ENCODE peak calls at places on chromosome 12, in six cellular contexts. One of them, this sample, is unnamed.

GRCh38 chr12:57611810-57612710 is 825 bp downstream of the ARHGEF25 start:
- DNase-seq in esophagus muscularis mucosa: no peak
- DNase-seq in stomach: no peak
- DNase-seq in astrocyte of the spinal cord: no peak
- DNase-seq in tibial nerve: no peak
- DNase-seq in OCI-LY7: no peak
- DNase-seq in this sample: peak

GRCh38 chr12:92571844-92572543 is 130.8 kb upstream of the PLEKHG7 start:
- DNase-seq in esophagus muscularis mucosa: no peak
- DNase-seq in stomach: no peak
- DNase-seq in astrocyte of the spinal cord: no peak
- DNase-seq in tibial nerve: peak
- DNase-seq in OCI-LY7: no peak
- DNase-seq in this sample: no peak

GRCh38 chr12:96014932-96015599 is 18.9 kb upstream of the HAL start:
- DNase-seq in esophagus muscularis mucosa: no peak
- DNase-seq in stomach: no peak
- DNase-seq in astrocyte of the spinal cord: no peak
- DNase-seq in tibial nerve: no peak
- DNase-seq in OCI-LY7: no peak
- DNase-seq in this sample: no peak

GRCh38 chr12:121741743-121742142 is 29.2 kb downstream of the TMEM120B start:
- DNase-seq in esophagus muscularis mucosa: no peak
- DNase-seq in stomach: no peak
- DNase-seq in astrocyte of the spinal cord: no peak
- DNase-seq in tibial nerve: no peak
- DNase-seq in OCI-LY7: no peak
- DNase-seq in this sample: no peak

GRCh38 chr12:4267904-4268548 is 5.5 kb upstream of the CCND2 start:
- DNase-seq in esophagus muscularis mucosa: no peak
- DNase-seq in stomach: no peak
- DNase-seq in astrocyte of the spinal cord: no peak
- DNase-seq in tibial nerve: no peak
- DNase-seq in OCI-LY7: no peak
- DNase-seq in this sample: no peak

GRCh38 chr12:88834226-88834625 is 254.0 kb upstream of the KITLG start:
- DNase-seq in esophagus muscularis mucosa: no peak
- DNase-seq in stomach: no peak
- DNase-seq in astrocyte of the spinal cord: no peak
- DNase-seq in tibial nerve: no peak
- DNase-seq in OCI-LY7: no peak
- DNase-seq in this sample: no peak

GRCh38 chr12:106893451-106893850 is 62.3 kb upstream of the TMEM263 start:
- DNase-seq in esophagus muscularis mucosa: peak
- DNase-seq in stomach: no peak
- DNase-seq in astrocyte of the spinal cord: no peak
- DNase-seq in tibial nerve: no peak
- DNase-seq in OCI-LY7: no peak
- DNase-seq in this sample: no peak

GRCh38 chr12:6959376-6960290 is 8.5 kb downstream of the PTPN6 start:
- DNase-seq in esophagus muscularis mucosa: no peak
- DNase-seq in stomach: no peak
- DNase-seq in astrocyte of the spinal cord: no peak
- DNase-seq in tibial nerve: no peak
- DNase-seq in OCI-LY7: no peak
- DNase-seq in this sample: no peak

GRCh38 chr12:55017421-55017820 is 2.4 kb upstream of the NEUROD4 start:
- DNase-seq in esophagus muscularis mucosa: no peak
- DNase-seq in stomach: no peak
- DNase-seq in astrocyte of the spinal cord: no peak
- DNase-seq in tibial nerve: no peak
- DNase-seq in OCI-LY7: peak
- DNase-seq in this sample: no peak

GRCh38 chr12:52942914-52943207 is 6.1 kb upstream of the KRT18 start:
- DNase-seq in esophagus muscularis mucosa: no peak
- DNase-seq in stomach: no peak
- DNase-seq in astrocyte of the spinal cord: no peak
- DNase-seq in tibial nerve: no peak
- DNase-seq in OCI-LY7: no peak
- DNase-seq in this sample: no peak

GRCh38 chr12:10031771-10032175 is 1.3 kb downstream of the CLEC9A start:
- DNase-seq in esophagus muscularis mucosa: no peak
- DNase-seq in stomach: no peak
- DNase-seq in astrocyte of the spinal cord: peak
- DNase-seq in tibial nerve: no peak
- DNase-seq in OCI-LY7: no peak
- DNase-seq in this sample: no peak

GRCh38 chr12:11652351-11653040 is 3.0 kb downstream of the ETV6 start:
- DNase-seq in esophagus muscularis mucosa: peak
- DNase-seq in stomach: peak
- DNase-seq in astrocyte of the spinal cord: peak
- DNase-seq in tibial nerve: peak
- DNase-seq in OCI-LY7: peak
- DNase-seq in this sample: peak

GRCh38 chr12:63294327-63294632 is 143.3 kb upstream of the AVPR1A start:
- DNase-seq in esophagus muscularis mucosa: no peak
- DNase-seq in stomach: no peak
- DNase-seq in astrocyte of the spinal cord: peak
- DNase-seq in tibial nerve: no peak
- DNase-seq in OCI-LY7: no peak
- DNase-seq in this sample: no peak

GRCh38 chr12:40525054-40525453 is 167.2 kb upstream of the CNTN1 start:
- DNase-seq in esophagus muscularis mucosa: no peak
- DNase-seq in stomach: no peak
- DNase-seq in astrocyte of the spinal cord: no peak
- DNase-seq in tibial nerve: no peak
- DNase-seq in OCI-LY7: peak
- DNase-seq in this sample: no peak

GRCh38 chr12:51307655-51308593 is 16.1 kb downstream of the BIN2 start:
- DNase-seq in esophagus muscularis mucosa: no peak
- DNase-seq in stomach: no peak
- DNase-seq in astrocyte of the spinal cord: peak
- DNase-seq in tibial nerve: no peak
- DNase-seq in OCI-LY7: no peak
- DNase-seq in this sample: no peak

GRCh38 chr12:54759751-54760150 is 94.6 kb upstream of the MUCL1 start:
- DNase-seq in esophagus muscularis mucosa: no peak
- DNase-seq in stomach: no peak
- DNase-seq in astrocyte of the spinal cord: no peak
- DNase-seq in tibial nerve: no peak
- DNase-seq in OCI-LY7: peak
- DNase-seq in this sample: peak

GRCh38 chr12:95216704-95217376 is 427 bp downstream of the FGD6 start:
- DNase-seq in esophagus muscularis mucosa: peak
- DNase-seq in stomach: no peak
- DNase-seq in astrocyte of the spinal cord: no peak
- DNase-seq in tibial nerve: no peak
- DNase-seq in OCI-LY7: peak
- DNase-seq in this sample: no peak

GRCh38 chr12:94875525-94875924 is 128.0 kb downstream of the NDUFA12 start:
- DNase-seq in esophagus muscularis mucosa: peak
- DNase-seq in stomach: no peak
- DNase-seq in astrocyte of the spinal cord: peak
- DNase-seq in tibial nerve: no peak
- DNase-seq in OCI-LY7: peak
- DNase-seq in this sample: peak

GRCh38 chr12:48105867-48106563 is at the start of gene SENP1:
- DNase-seq in esophagus muscularis mucosa: peak
- DNase-seq in stomach: peak
- DNase-seq in astrocyte of the spinal cord: peak
- DNase-seq in tibial nerve: peak
- DNase-seq in OCI-LY7: peak
- DNase-seq in this sample: peak

GRCh38 chr12:121801601-121802484 is 2.0 kb upstream of the SETD1B start:
- DNase-seq in esophagus muscularis mucosa: no peak
- DNase-seq in stomach: no peak
- DNase-seq in astrocyte of the spinal cord: peak
- DNase-seq in tibial nerve: peak
- DNase-seq in OCI-LY7: peak
- DNase-seq in this sample: no peak

GRCh38 chr12:100199347-100200136 is 1.1 kb upstream of the ACTR6 start:
- DNase-seq in esophagus muscularis mucosa: no peak
- DNase-seq in stomach: peak
- DNase-seq in astrocyte of the spinal cord: peak
- DNase-seq in tibial nerve: no peak
- DNase-seq in OCI-LY7: peak
- DNase-seq in this sample: peak

GRCh38 chr12:100197486-100197885 is 3.1 kb upstream of the ACTR6 start:
- DNase-seq in esophagus muscularis mucosa: no peak
- DNase-seq in stomach: no peak
- DNase-seq in astrocyte of the spinal cord: no peak
- DNase-seq in tibial nerve: no peak
- DNase-seq in OCI-LY7: no peak
- DNase-seq in this sample: no peak

GRCh38 chr12:100201604-100202423 is 1.2 kb downstream of the ACTR6 start:
- DNase-seq in esophagus muscularis mucosa: no peak
- DNase-seq in stomach: no peak
- DNase-seq in astrocyte of the spinal cord: no peak
- DNase-seq in tibial nerve: no peak
- DNase-seq in OCI-LY7: no peak
- DNase-seq in this sample: no peak

GRCh38 chr12:100199023-100199346 is 1.6 kb upstream of the ACTR6 start:
- DNase-seq in esophagus muscularis mucosa: no peak
- DNase-seq in stomach: no peak
- DNase-seq in astrocyte of the spinal cord: no peak
- DNase-seq in tibial nerve: no peak
- DNase-seq in OCI-LY7: peak
- DNase-seq in this sample: no peak

GRCh38 chr12:100200450-100201181 is at the start of gene ACTR6:
- DNase-seq in esophagus muscularis mucosa: peak
- DNase-seq in stomach: peak
- DNase-seq in astrocyte of the spinal cord: peak
- DNase-seq in tibial nerve: peak
- DNase-seq in OCI-LY7: peak
- DNase-seq in this sample: peak
- TF ChIP-seq CTCF in esophagus muscularis mucosa: peak
- TF ChIP-seq CTCF in stomach: no peak
- TF ChIP-seq CTCF in astrocyte of the spinal cord: no peak
- TF ChIP-seq CTCF in tibial nerve: no peak
- TF ChIP-seq CTCF in OCI-LY7: no peak
- TF ChIP-seq CTCF in this sample: no peak

DNA sequence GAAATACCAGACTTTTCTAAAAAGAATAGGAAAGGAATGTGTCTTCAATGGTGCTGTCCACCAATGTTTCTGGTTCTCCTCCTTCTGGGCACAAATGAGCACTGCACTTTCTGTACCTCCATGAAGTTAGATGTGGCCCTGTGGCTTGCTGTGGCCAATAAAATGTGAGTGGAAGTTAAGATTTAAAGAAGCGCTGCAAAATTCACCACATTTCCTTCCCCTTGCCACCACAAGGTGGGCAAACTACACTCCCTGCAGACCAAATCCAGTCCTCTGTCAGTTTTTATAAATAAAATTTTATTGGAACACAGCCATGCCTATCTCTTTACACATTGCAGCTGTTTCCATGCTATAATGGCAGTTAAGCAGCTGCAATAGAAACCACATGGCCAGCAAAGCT is 141.4 kb upstream of the TMPO start:
- DNase-seq in esophagus muscularis mucosa: no peak
- DNase-seq in stomach: no peak
- DNase-seq in astrocyte of the spinal cord: peak
- DNase-seq in tibial nerve: no peak
- DNase-seq in OCI-LY7: peak
- DNase-seq in this sample: no peak
- TF ChIP-seq CTCF in esophagus muscularis mucosa: peak
- TF ChIP-seq CTCF in stomach: no peak
- TF ChIP-seq CTCF in astrocyte of the spinal cord: peak
- TF ChIP-seq CTCF in tibial nerve: no peak
- TF ChIP-seq CTCF in OCI-LY7: peak
- TF ChIP-seq CTCF in this sample: peak

GRCh38 chr12:87363497-87364084 is 665.6 kb downstream of the C12orf50 start:
- DNase-seq in esophagus muscularis mucosa: no peak
- DNase-seq in stomach: no peak
- DNase-seq in astrocyte of the spinal cord: no peak
- DNase-seq in tibial nerve: no peak
- DNase-seq in OCI-LY7: no peak
- DNase-seq in this sample: no peak

GRCh38 chr12:87368259-87368658 is 660.9 kb downstream of the C12orf50 start:
- DNase-seq in esophagus muscularis mucosa: no peak
- DNase-seq in stomach: no peak
- DNase-seq in astrocyte of the spinal cord: no peak
- DNase-seq in tibial nerve: no peak
- DNase-seq in OCI-LY7: no peak
- DNase-seq in this sample: no peak

GRCh38 chr12:87365423-87365822 is 663.8 kb downstream of the C12orf50 start:
- DNase-seq in esophagus muscularis mucosa: no peak
- DNase-seq in stomach: no peak
- DNase-seq in astrocyte of the spinal cord: no peak
- DNase-seq in tibial nerve: no peak
- DNase-seq in OCI-LY7: no peak
- DNase-seq in this sample: no peak

GRCh38 chr12:87369161-87369560 is 660.0 kb downstream of the C12orf50 start:
- DNase-seq in esophagus muscularis mucosa: no peak
- DNase-seq in stomach: no peak
- DNase-seq in astrocyte of the spinal cord: no peak
- DNase-seq in tibial nerve: no peak
- DNase-seq in OCI-LY7: no peak
- DNase-seq in this sample: no peak
- TF ChIP-seq CTCF in esophagus muscularis mucosa: no peak
- TF ChIP-seq CTCF in stomach: no peak
- TF ChIP-seq CTCF in astrocyte of the spinal cord: no peak
- TF ChIP-seq CTCF in tibial nerve: no peak
- TF ChIP-seq CTCF in OCI-LY7: no peak
- TF ChIP-seq CTCF in this sample: no peak

DNA sequence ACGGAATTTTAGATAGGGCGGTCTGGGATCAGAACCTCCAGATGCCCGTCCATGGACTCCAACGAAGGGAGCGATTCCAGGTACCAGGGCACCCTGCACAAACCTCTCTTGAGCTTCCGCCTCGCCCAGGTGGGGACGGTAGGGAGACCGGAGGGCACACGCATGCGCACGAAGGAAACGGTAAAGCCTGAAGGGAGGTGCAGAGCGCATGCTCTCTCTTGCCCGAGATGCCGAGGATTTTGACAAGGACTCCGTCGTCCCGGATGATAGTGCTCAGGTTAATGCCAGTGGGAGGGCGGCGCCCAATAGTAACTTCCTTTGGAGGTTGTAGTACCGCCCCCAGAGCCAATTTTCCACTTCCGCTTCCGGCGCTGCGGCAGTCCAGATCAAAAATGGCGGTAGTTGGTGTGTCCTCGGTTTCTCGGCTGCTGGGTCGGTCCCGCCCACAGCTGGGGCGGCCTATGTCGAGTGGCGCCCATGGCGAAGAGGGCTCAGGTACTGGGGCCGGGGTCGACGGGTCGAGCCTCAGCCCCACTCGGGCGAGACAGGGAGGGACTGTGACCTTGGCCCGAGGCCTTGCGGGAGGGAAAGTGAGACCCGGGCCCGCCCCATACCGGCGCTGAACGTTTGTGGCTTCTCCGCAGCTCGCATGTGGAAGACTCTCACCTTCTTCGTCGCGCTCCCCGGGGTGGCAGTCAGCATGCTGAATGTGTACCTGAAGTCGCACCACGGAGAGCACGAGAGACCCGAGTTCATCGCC is at the start of gene COX6A1:
- DNase-seq in esophagus muscularis mucosa: peak
- DNase-seq in stomach: peak
- DNase-seq in astrocyte of the spinal cord: peak
- DNase-seq in tibial nerve: peak
- DNase-seq in OCI-LY7: peak
- DNase-seq in this sample: peak
- TF ChIP-seq CTCF in esophagus muscularis mucosa: peak
- TF ChIP-seq CTCF in stomach: peak
- TF ChIP-seq CTCF in astrocyte of the spinal cord: no peak
- TF ChIP-seq CTCF in tibial nerve: no peak
- TF ChIP-seq CTCF in OCI-LY7: peak
- TF ChIP-seq CTCF in this sample: peak

This sample was measured in GM10248.